ENCODE peak calls at places on chromosomes 16 and 17, in six cellular contexts. O, H, R, M, E and C are unnamed samples.

GRCh38 chr16:8644513-8645140 is 23.1 kb downstream of the METTL22 start:
- DNase-seq in H (no peak), O (peak), R (no peak), E (no peak), M (no peak), C (peak)

GRCh38 chr16:58443783-58444182 is 51.5 kb downstream of the GINS3 start:
- DNase-seq in E (no peak), H (no peak), R (no peak), M (no peak), O (no peak), C (no peak)

GRCh38 chr17:31722251-31723056 is 136.6 kb downstream of the COPRS start:
- DNase-seq in O (no peak), M (peak), H (peak), R (no peak), E (peak), C (no peak)

GRCh38 chr16:35516551-35516950 is 2057.1 kb downstream of the TP53TG3F start:
- DNase-seq in H (no peak), O (no peak), E (no peak), R (no peak), M (no peak), C (peak)

GRCh38 chr16:86585821-86586611 is 7.7 kb downstream of the FOXL1 start:
- DNase-seq in O (no peak), M (peak), E (no peak), H (no peak), R (no peak), C (no peak)

GRCh38 chr16:78002915-78003538 is 19.3 kb upstream of the CLEC3A start:
- DNase-seq in M (peak), R (peak), O (peak), E (peak), H (peak), C (peak)

GRCh38 chr17:59825533-59826316 is 67.0 kb downstream of the TUBD1 start:
- DNase-seq in H (no peak), M (peak), O (no peak), R (no peak), E (peak), C (no peak)

GRCh38 chr16:9225527-9226316 is 134.3 kb downstream of the HAPSTR1 start:
- DNase-seq in O (no peak), H (no peak), M (no peak), E (peak), R (no peak), C (peak)

GRCh38 chr16:83363521-83363920 is 444.3 kb upstream of the HSBP1 start:
- DNase-seq in O (no peak), H (no peak), M (no peak), R (no peak), E (no peak), C (no peak)

GRCh38 chr17:6514371-6514770 is 42.0 kb downstream of the PITPNM3 start:
- DNase-seq in E (no peak), M (no peak), R (no peak), O (no peak), H (no peak), C (no peak)

GRCh38 chr16:55913717-55914116 is 38.5 kb upstream of the CES5A start:
- DNase-seq in E (no peak), M (no peak), H (no peak), O (no peak), R (no peak), C (no peak)

GRCh38 chr16:85174871-85175723 is 62.8 kb upstream of the CIBAR2 start:
- DNase-seq in M (no peak), H (no peak), O (no peak), E (peak), R (no peak), C (no peak)

GRCh38 chr17:951388-952132 is 28.0 kb downstream of the NXN start:
- DNase-seq in R (no peak), H (no peak), M (peak), E (peak), O (no peak), C (peak)

GRCh38 chr16:56871172-56871593 is 6.2 kb downstream of the SLC12A3 start:
- DNase-seq in M (peak), E (peak), R (no peak), O (no peak), H (no peak), C (no peak)

GRCh38 chr17:33099906-33100305 is 108.3 kb downstream of the SPACA3 start:
- DNase-seq in E (no peak), O (no peak), H (no peak), M (no peak), R (no peak), C (no peak)

GRCh38 chr16:22191966-22192260 is 14.2 kb upstream of the EEF2K start:
- DNase-seq in M (peak), O (no peak), E (no peak), H (no peak), R (peak), C (no peak)

GRCh38 chr17:62093188-62094155 is 28.4 kb upstream of the MED13 start:
- DNase-seq in R (no peak), E (peak), H (peak), O (no peak), M (peak), C (no peak)

GRCh38 chr17:78378225-78379133 is at the start of gene PGS1:
- DNase-seq in R (peak), M (peak), H (no peak), O (peak), E (peak), C (peak)

GRCh38 chr16:81251871-81252270 is 13.4 kb downstream of the BCO1 start:
- DNase-seq in E (peak), H (no peak), R (peak), M (peak), O (no peak), C (no peak)

GRCh38 chr16:67092227-67092626 is 17.5 kb upstream of the PHAF1 start:
- DNase-seq in H (peak), E (peak), O (no peak), M (peak), R (no peak), C (no peak)

GRCh38 chr17:57507828-57508227 is 237.3 kb downstream of the CCDC182 start:
- DNase-seq in O (no peak), M (no peak), E (no peak), R (peak), H (no peak), C (no peak)

GRCh38 chr17:27384261-27384701 is 72.0 kb upstream of the KSR1 start:
- DNase-seq in R (no peak), M (peak), O (no peak), E (peak), H (peak), C (no peak)

GRCh38 chr17:48624118-48624517 is 2.0 kb downstream of the HOXB9 start:
- DNase-seq in O (no peak), R (no peak), H (no peak), E (no peak), M (no peak), C (no peak)

GRCh38 chr17:48624544-48625501 is 1.3 kb downstream of the HOXB9 start:
- DNase-seq in O (no peak), H (no peak), E (no peak), M (no peak), R (no peak), C (no peak)

GRCh38 chr17:48626202-48626469 is at the start of gene HOXB9:
- DNase-seq in H (no peak), M (no peak), R (no peak), O (no peak), E (no peak), C (no peak)

GRCh38 chr17:48626470-48627241 is 498 bp upstream of the HOXB9 start:
- DNase-seq in E (peak), H (no peak), R (no peak), M (no peak), O (no peak), C (no peak)

DNA sequence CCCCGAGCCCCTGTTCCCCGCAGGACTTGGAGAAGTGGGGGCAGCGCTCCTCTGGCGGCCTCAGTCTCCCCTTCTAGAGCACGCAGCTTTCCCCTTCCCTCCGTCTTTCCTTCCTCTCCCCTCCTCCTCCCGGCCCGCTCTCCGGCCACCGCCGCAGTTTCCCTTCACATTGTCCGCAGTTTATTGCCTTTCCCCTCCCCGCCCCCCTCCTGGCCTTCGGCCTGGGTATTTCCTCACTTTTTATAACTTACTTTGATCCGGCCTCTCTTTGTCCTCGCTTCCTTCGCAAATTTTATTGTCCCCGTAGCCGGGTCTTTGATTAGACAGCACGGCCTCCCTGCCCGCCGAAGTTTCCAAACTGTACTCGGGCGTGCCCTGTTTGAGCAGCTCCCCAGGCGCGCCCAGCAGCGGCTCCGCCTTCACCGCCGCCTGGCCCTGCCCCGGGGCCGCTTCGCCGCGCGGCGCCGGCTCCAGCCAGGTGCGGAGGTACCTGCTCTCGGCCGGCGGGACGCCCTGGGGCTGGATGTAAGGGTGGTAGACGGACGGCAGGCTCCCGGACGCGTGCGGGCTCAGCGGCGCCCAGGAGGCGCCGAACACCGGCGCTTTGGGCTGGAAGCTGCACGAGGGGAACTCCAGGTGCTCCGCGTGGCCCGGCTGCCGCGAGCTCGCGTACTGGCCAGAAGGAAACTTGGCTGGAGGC is 506 bp downstream of the HOXB9 start:
- DNase-seq in M (no peak), H (no peak), O (no peak), E (no peak), R (no peak), C (no peak)
- H3K4me3 ChIP-seq in M (no peak), H (peak), O (no peak), E (peak), R (peak), C (peak)

GRCh38 chr17:39772987-39773664 is 35.4 kb downstream of the GRB7 start:
- DNase-seq in H (no peak), O (no peak), M (no peak), R (no peak), E (no peak), C (no peak)

GRCh38 chr17:39774043-39774442 is 36.3 kb downstream of the GRB7 start:
- DNase-seq in R (no peak), O (no peak), M (no peak), E (no peak), H (no peak), C (no peak)

GRCh38 chr17:39777534-39778365 is 40.0 kb downstream of the GRB7 start:
- DNase-seq in O (no peak), E (no peak), M (no peak), H (no peak), R (no peak), C (no peak)

GRCh38 chr17:39775075-39775474 is 37.3 kb downstream of the GRB7 start:
- DNase-seq in M (no peak), O (no peak), H (no peak), E (no peak), R (no peak), C (no peak)

GRCh38 chr17:39776267-39776666 is 38.5 kb downstream of the GRB7 start:
- DNase-seq in H (no peak), O (no peak), E (no peak), R (no peak), M (no peak), C (no peak)
- H3K4me3 ChIP-seq in H (no peak), O (no peak), E (no peak), R (no peak), M (no peak), C (no peak)

DNA sequence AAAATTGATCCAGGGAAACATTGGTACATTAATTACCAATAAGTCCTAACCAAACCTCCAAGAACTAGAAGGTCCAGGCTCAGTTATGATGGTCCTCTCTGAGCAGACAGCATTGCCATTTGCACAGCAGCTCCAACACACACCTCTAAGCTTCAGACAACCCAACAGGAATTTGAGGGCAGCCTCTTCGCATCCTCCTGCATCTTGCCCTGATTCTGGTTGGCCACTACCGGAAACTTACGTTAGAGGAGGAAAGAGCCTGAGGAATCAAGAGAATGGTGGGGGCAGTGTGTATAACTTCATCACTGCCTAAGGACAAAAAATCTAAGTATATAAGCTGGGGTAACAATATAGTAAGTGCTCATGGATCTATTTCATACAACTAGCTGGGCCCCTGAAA is 15.7 kb downstream of the FAM117A start:
- DNase-seq in M (no peak), E (no peak), R (no peak), O (no peak), H (no peak), C (peak)
- H3K4me3 ChIP-seq in M (no peak), E (no peak), R (no peak), O (no peak), H (no peak), C (peak)

DNA sequence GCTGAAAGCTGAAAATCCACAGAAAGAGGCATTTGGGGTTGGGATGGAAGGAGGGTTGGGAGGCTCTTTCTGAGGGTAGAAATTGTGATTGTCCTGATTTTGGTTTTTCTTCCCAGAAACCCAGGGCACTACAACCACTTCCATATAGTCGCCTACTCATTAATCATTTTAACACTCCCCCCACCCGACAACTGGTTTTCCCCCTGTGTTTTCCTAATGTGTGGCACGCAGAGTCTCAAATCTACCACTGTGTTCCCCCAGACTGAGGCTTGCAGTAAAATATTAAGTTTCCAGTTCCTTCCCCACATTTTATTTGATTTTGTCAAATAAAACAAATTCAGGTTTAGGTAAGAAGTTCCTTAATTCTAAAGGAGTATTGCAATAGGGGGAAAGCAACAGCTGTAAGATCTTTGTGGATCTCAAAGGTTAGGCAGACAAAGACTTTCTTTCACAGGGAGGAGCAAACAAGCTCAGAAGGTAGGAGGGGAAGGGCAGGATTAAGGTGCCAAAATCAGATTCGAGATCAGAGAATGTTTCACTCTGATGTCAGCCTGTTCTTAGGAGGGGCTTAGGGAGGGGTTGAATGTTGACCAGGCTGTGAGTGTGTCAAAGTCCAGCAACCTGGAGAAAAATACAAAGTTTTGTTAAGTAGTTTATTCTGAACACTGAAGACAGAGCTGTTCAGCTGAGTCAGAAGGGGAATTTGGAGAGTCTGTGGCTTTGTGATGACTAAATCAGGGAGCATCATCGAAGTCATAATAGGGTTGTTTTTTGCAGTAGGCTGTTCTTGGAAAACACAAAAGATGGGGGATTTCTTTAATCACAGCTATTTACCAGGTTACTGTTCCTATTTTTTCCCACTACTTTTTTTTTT is 3.6 kb downstream of the ZNF267 start:
- DNase-seq in O (no peak), H (peak), R (no peak), M (peak), E (peak), C (no peak)
- H3K4me3 ChIP-seq in O (no peak), H (no peak), R (no peak), M (peak), E (no peak), C (no peak)

GRCh38 chr17:81286491-81287145 is 8.5 kb downstream of the SLC38A10 start:
- DNase-seq in O (no peak), E (no peak), H (no peak), M (no peak), R (no peak), C (no peak)

GRCh38 chr17:81287741-81288430 is 7.2 kb downstream of the SLC38A10 start:
- DNase-seq in H (no peak), E (no peak), R (no peak), M (no peak), O (no peak), C (no peak)

GRCh38 chr17:81285179-81285878 is 9.8 kb downstream of the SLC38A10 start:
- DNase-seq in M (peak), E (peak), O (peak), H (no peak), R (peak), C (peak)

GRCh38 chr17:81287155-81287554 is 8.0 kb downstream of the SLC38A10 start:
- DNase-seq in M (no peak), H (no peak), O (no peak), R (no peak), E (no peak), C (no peak)

DNA sequence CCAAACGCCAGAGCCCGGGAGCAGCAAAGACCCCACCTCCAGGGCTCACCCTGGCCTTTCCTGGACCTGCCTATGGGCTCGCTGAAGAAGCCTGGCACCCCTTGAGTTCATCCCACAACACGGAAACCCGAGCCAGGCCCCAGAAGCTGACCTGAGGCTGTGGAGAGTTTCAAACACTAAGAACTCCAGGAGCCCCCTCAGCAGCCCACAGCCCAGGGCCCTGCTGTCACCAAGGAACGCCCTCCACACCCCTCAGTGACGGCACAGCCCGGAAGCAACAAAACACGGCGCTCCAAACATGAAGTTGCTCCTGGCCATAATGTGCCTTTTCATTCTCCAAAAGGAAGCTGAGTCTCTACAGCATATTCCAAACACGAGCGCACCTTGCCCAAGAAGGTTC is 9.2 kb downstream of the SLC38A10 start:
- DNase-seq in H (no peak), O (no peak), R (no peak), E (no peak), M (no peak), C (no peak)
- H3K4me3 ChIP-seq in H (no peak), O (no peak), R (no peak), E (no peak), M (peak), C (peak)

DNA sequence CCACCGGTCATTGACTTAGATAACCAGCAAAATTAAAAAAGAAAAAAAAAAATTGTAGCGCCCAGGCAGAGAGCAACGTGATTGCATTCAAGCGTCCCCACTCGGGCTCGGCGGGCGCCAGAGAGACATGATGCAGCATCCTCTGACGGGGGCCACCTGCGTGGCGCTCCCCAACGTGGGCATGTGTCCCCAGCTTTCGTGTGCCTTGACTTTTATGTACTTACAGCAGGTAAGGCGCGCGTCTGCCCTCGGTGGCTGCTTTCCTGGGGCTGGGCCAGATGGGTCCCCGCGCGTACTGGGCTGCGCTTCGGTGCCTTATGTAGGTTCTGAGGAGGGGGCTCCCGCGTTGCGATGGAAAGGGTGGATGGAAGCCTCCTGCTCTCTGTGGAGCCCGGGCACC is 28.4 kb upstream of the RBFOX1 start:
- DNase-seq in R (no peak), E (no peak), O (no peak), M (no peak), H (no peak), C (no peak)
- H3K4me3 ChIP-seq in R (no peak), E (peak), O (no peak), M (no peak), H (no peak), C (no peak)

GRCh38 chr16:2019919-2020831 is 590 bp downstream of the NPW start:
- DNase-seq in H (no peak), R (no peak), E (no peak), O (no peak), M (no peak), C (no peak)
- H3K4me3 ChIP-seq in H (no peak), R (no peak), E (peak), O (no peak), M (peak), C (no peak)